ENCODE peak calls at places on chromosomes 5 and 9, in nine cellular contexts. One of them, this sample, is unnamed.

GRCh38 chr9:135463140-135463539 is 16.4 kb upstream of the PPP1R26 start:
- DNase-seq in lung: no peak
- DNase-seq in cortex of kidney: no peak
- DNase-seq in iris pigment epithelial cell: peak; percentile 44
- DNase-seq in EH: peak; percentile 66
- DNase-seq in amygdala: no peak
- DNase-seq in mucosa of gallbladder: no peak
- DNase-seq in GM13977: no peak
- DNase-seq in CD4-positive, CD25-positive, alpha-beta regulatory T cell: no peak
- DNase-seq in this sample: no peak

GRCh38 chr5:153147891-153148623 is 342.4 kb upstream of the GRIA1 start:
- DNase-seq in lung: no peak
- DNase-seq in cortex of kidney: no peak
- DNase-seq in iris pigment epithelial cell: peak; percentile 49
- DNase-seq in EH: peak; percentile 49
- DNase-seq in amygdala: no peak
- DNase-seq in mucosa of gallbladder: no peak
- DNase-seq in GM13977: peak; percentile 6
- DNase-seq in CD4-positive, CD25-positive, alpha-beta regulatory T cell: peak; percentile 2
- DNase-seq in this sample: no peak

GRCh38 chr5:24407486-24407885 is 237.3 kb downstream of the CDH10 start:
- DNase-seq in lung: no peak
- DNase-seq in cortex of kidney: no peak
- DNase-seq in iris pigment epithelial cell: no peak
- DNase-seq in EH: no peak
- DNase-seq in amygdala: no peak
- DNase-seq in mucosa of gallbladder: no peak
- DNase-seq in GM13977: no peak
- DNase-seq in CD4-positive, CD25-positive, alpha-beta regulatory T cell: no peak
- DNase-seq in this sample: no peak

GRCh38 chr9:23824241-23825142 is 1.5 kb downstream of the ELAVL2 start:
- DNase-seq in lung: no peak
- DNase-seq in cortex of kidney: no peak
- DNase-seq in iris pigment epithelial cell: peak; percentile 13
- DNase-seq in EH: peak; percentile 5
- DNase-seq in amygdala: peak; percentile 26
- DNase-seq in mucosa of gallbladder: no peak
- DNase-seq in GM13977: no peak
- DNase-seq in CD4-positive, CD25-positive, alpha-beta regulatory T cell: no peak
- DNase-seq in this sample: no peak

GRCh38 chr5:54175-54730 is 37.7 kb upstream of the PLEKHG4B start:
- DNase-seq in lung: peak; percentile 25
- DNase-seq in cortex of kidney: no peak
- DNase-seq in iris pigment epithelial cell: no peak
- DNase-seq in EH: no peak
- DNase-seq in amygdala: no peak
- DNase-seq in mucosa of gallbladder: no peak
- DNase-seq in GM13977: peak; percentile 12
- DNase-seq in CD4-positive, CD25-positive, alpha-beta regulatory T cell: no peak
- DNase-seq in this sample: no peak

GRCh38 chr5:16589658-16590057 is 27.1 kb downstream of the RETREG1 start:
- DNase-seq in lung: no peak
- DNase-seq in cortex of kidney: no peak
- DNase-seq in iris pigment epithelial cell: no peak
- DNase-seq in EH: no peak
- DNase-seq in amygdala: no peak
- DNase-seq in mucosa of gallbladder: no peak
- DNase-seq in GM13977: no peak
- DNase-seq in CD4-positive, CD25-positive, alpha-beta regulatory T cell: no peak
- DNase-seq in this sample: no peak

GRCh38 chr5:172546196-172546595 is 91.9 kb upstream of the SH3PXD2B start:
- DNase-seq in lung: no peak
- DNase-seq in cortex of kidney: no peak
- DNase-seq in iris pigment epithelial cell: no peak
- DNase-seq in EH: no peak
- DNase-seq in amygdala: no peak
- DNase-seq in mucosa of gallbladder: no peak
- DNase-seq in GM13977: no peak
- DNase-seq in CD4-positive, CD25-positive, alpha-beta regulatory T cell: no peak
- DNase-seq in this sample: no peak

GRCh38 chr9:5389109-5389732 is 48.5 kb downstream of the PLGRKT start:
- DNase-seq in lung: no peak
- DNase-seq in cortex of kidney: no peak
- DNase-seq in iris pigment epithelial cell: peak; percentile 94
- DNase-seq in EH: peak; percentile 88
- DNase-seq in amygdala: no peak
- DNase-seq in mucosa of gallbladder: no peak
- DNase-seq in GM13977: peak; percentile 23
- DNase-seq in CD4-positive, CD25-positive, alpha-beta regulatory T cell: peak; percentile 45
- DNase-seq in this sample: no peak

GRCh38 chr5:60339691-60340191 is 360.2 kb downstream of the DEPDC1B start:
- DNase-seq in lung: no peak
- DNase-seq in cortex of kidney: no peak
- DNase-seq in iris pigment epithelial cell: no peak
- DNase-seq in EH: no peak
- DNase-seq in amygdala: peak; percentile 47
- DNase-seq in mucosa of gallbladder: no peak
- DNase-seq in GM13977: no peak
- DNase-seq in CD4-positive, CD25-positive, alpha-beta regulatory T cell: no peak
- DNase-seq in this sample: no peak

GRCh38 chr5:142201471-142201887 is 92.9 kb downstream of the NDFIP1 start:
- DNase-seq in lung: no peak
- DNase-seq in cortex of kidney: no peak
- DNase-seq in iris pigment epithelial cell: peak; percentile 98
- DNase-seq in EH: peak; percentile 96
- DNase-seq in amygdala: no peak
- DNase-seq in mucosa of gallbladder: no peak
- DNase-seq in GM13977: no peak
- DNase-seq in CD4-positive, CD25-positive, alpha-beta regulatory T cell: no peak
- DNase-seq in this sample: peak; percentile 94

GRCh38 chr5:93017854-93018253 is 563.2 kb downstream of the NR2F1-AS1 start:
- DNase-seq in lung: no peak
- DNase-seq in cortex of kidney: no peak
- DNase-seq in iris pigment epithelial cell: peak; percentile 79
- DNase-seq in EH: peak; percentile 74
- DNase-seq in amygdala: no peak
- DNase-seq in mucosa of gallbladder: no peak
- DNase-seq in GM13977: no peak
- DNase-seq in CD4-positive, CD25-positive, alpha-beta regulatory T cell: no peak
- DNase-seq in this sample: no peak

This sample was measured in dermis microvascular lymphatic vessel endothelial cell.